ENCODE peak calls at places on chromosomes 5 and 9, in six cellular contexts. K is IMR-90, M is neuronal stem cell, R is mesendoderm, B is trophoblast cell, X is H1. Z is an unnamed sample.

GRCh38 chr9:128908372-128908771 is 12.4 kb upstream of the PHYHD1 start:
- DNase-seq in K (no peak), M (no peak), R (no peak), B (no peak), X (no peak), Z (no peak)

GRCh38 chr5:1005904-1006655 is 2.5 kb upstream of the NKD2 start:
- DNase-seq in K (no peak), M (no peak), R (no peak), B (no peak), X (no peak), Z (no peak)

GRCh38 chr5:65037845-65038815 is 269.4 kb downstream of the CWC27 start:
- DNase-seq in K (no peak), M (no peak), R (peak; percentile 93), B (peak; percentile 57), X (peak; percentile 44), Z (peak; percentile 22)

GRCh38 chr5:103456476-103456875 is 106.1 kb downstream of the NUDT12 start:
- DNase-seq in K (no peak), M (no peak), R (no peak), B (no peak), X (no peak), Z (no peak)

GRCh38 chr5:148998174-148998797 is 64.6 kb downstream of the SH3TC2 start:
- DNase-seq in K (peak; percentile 75), M (peak; percentile 20), R (peak; percentile 79), B (peak; percentile 91), X (no peak), Z (peak; percentile 74)

GRCh38 chr5:8340739-8341344 is 471.9 kb downstream of the MTRR start:
- DNase-seq in K (peak; percentile 23), M (no peak), R (peak; percentile 14), B (no peak), X (no peak), Z (peak; percentile 14)

GRCh38 chr9:93123561-93124283 is 10.3 kb downstream of the NINJ1 start:
- DNase-seq in K (no peak), M (no peak), R (no peak), B (no peak), X (no peak), Z (no peak)

GRCh38 chr9:135566552-135566951 is 5.0 kb downstream of the PAEP start:
- DNase-seq in K (no peak), M (no peak), R (no peak), B (no peak), X (no peak), Z (no peak)

GRCh38 chr9:117424291-117424690 is 9.4 kb upstream of the ASTN2 start:
- DNase-seq in K (no peak), M (no peak), R (no peak), B (no peak), X (no peak), Z (no peak)

GRCh38 chr9:942805-943580 is 33.5 kb upstream of the DMRT3 start:
- DNase-seq in K (no peak), M (no peak), R (peak; percentile 78), B (peak; percentile 33), X (no peak), Z (no peak)

GRCh38 chr5:52788505-52788821 is 747 bp downstream of the ITGA1 start:
- DNase-seq in K (no peak), M (no peak), R (no peak), B (no peak), X (no peak), Z (no peak)

GRCh38 chr9:33452828-33453271 is 5.5 kb upstream of the AQP3 start:
- DNase-seq in K (peak; percentile 84), M (peak; percentile 73), R (peak; percentile 94), B (peak; percentile 76), X (peak; percentile 68), Z (peak; percentile 83)

GRCh38 chr9:34493972-34494535 is 28.7 kb downstream of the ENHO start:
- DNase-seq in K (peak; percentile 53), M (peak; percentile 70), R (peak; percentile 72), B (peak; percentile 59), X (no peak), Z (peak; percentile 58)

GRCh38 chr5:122704247-122705036 is 70.4 kb upstream of the SNX2 start:
- DNase-seq in K (peak; percentile 67), M (no peak), R (peak; percentile 58), B (peak; percentile 75), X (no peak), Z (peak; percentile 53)

GRCh38 chr9:120733190-120733589 is 18.9 kb upstream of the MEGF9 start:
- DNase-seq in K (peak; percentile 80), M (no peak), R (no peak), B (no peak), X (no peak), Z (peak; percentile 87)

GRCh38 chr9:124191691-124192208 is 66.0 kb upstream of the NEK6 start:
- DNase-seq in K (no peak), M (no peak), R (no peak), B (no peak), X (no peak), Z (no peak)

GRCh38 chr5:80125962-80126480 is 90.9 kb downstream of the THBS4 start:
- DNase-seq in K (peak; percentile 48), M (no peak), R (no peak), B (peak; percentile 54), X (no peak), Z (peak; percentile 59)

GRCh38 chr9:133347985-133348762 is at the start of the genes MED22 and RPL7A:
- DNase-seq in K (peak; percentile 96), M (peak; percentile 95), R (peak; percentile 98), B (peak; percentile 98), X (peak; percentile 77), Z (peak; percentile 97)
- H3K23ac ChIP-seq in K (peak within 1 kb of the TSS; percentile 91), M (peak within 1 kb of the TSS; percentile 99), R (peak within 1 kb of the TSS; percentile 97), B (no peak within 1 kb of the TSS), X (no peak within 1 kb of the TSS), Z (peak within 1 kb of the TSS; percentile 90)

GRCh38 chr9:35728041-35728971 is 3.7 kb downstream of the TLN1 start:
- DNase-seq in K (peak; percentile 90), M (peak; percentile 72), R (peak; percentile 98), B (peak; percentile 71), X (no peak), Z (peak; percentile 86)
- H3K23ac ChIP-seq in K (peak overlapping the region; percentile 100), M (no peak overlapping the region), R (no peak overlapping the region), B (no peak overlapping the region), X (no peak overlapping the region), Z (peak overlapping the region; percentile 75)

GRCh38 chr9:72140582-72140981 is 8.7 kb upstream of the GDA start:
- DNase-seq in K (no peak), M (no peak), R (peak; percentile 30), B (peak; percentile 61), X (no peak), Z (no peak)

GRCh38 chr9:72145093-72145492 is 4.1 kb upstream of the GDA start:
- DNase-seq in K (no peak), M (no peak), R (no peak), B (peak; percentile 61), X (no peak), Z (no peak)

GRCh38 chr9:72137697-72138365 is 11.4 kb upstream of the GDA start:
- DNase-seq in K (no peak), M (no peak), R (no peak), B (no peak), X (no peak), Z (no peak)

GRCh38 chr9:72139233-72139632 is 10.0 kb upstream of the GDA start:
- DNase-seq in K (no peak), M (no peak), R (peak; percentile 40), B (peak; percentile 30), X (no peak), Z (no peak)

GRCh38 chr9:72141484-72141883 is 7.8 kb upstream of the GDA start:
- DNase-seq in K (no peak), M (no peak), R (no peak), B (no peak), X (no peak), Z (no peak)
- H3K23ac ChIP-seq in K (no peak overlapping the region), M (no peak overlapping the region), R (no peak overlapping the region), B (no peak overlapping the region), X (no peak overlapping the region), Z (no peak overlapping the region)

DNA sequence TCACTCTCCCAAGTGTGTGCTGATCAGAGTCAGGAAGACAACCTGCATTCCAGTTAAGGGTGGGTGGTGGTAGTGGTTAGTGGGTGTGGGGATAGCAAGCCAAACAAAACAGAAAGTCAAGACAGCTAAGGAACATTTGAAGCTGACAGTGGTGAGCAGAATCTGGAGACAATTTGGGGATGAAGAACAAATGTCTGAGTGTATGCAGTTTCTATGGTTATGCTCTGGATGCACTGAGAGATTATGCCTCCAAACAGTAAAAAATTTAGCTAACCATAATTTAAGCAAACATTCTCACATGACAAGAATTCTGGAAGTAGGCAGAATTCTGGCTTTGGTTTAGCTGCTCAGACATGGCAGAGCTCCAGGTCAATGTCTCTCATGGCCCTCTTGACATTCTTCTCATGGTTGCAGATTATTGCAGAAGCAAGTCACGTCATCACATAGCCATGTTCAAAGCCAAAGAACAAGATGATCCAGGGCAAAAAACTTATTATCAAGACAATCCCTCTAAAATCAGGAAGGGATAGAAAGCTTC is 148.7 kb downstream of the LURAP1L start:
- DNase-seq in K (peak; percentile 89), M (no peak), R (no peak), B (peak; percentile 56), X (no peak), Z (peak; percentile 88)
- H3K23ac ChIP-seq in K (no peak overlapping the region), M (no peak overlapping the region), R (no peak overlapping the region), B (no peak overlapping the region), X (no peak overlapping the region), Z (no peak overlapping the region)

Z was measured in mesenchymal stem cell.